ENCODE peak calls at places on chromosomes 6 and 20, in nine cellular contexts. I is COR-L47; L is activated CD4-positive, alpha-beta T cell treated with anti-CD3 and anti-CD28 coated beads, Interleukin-2, amount 50 U/mL, for 24 hours; F is uterus; Z is activated CD4-positive, CD25-positive, alpha-beta regulatory T cell; J is LHCN-M2; H is amniotic stem cell; Y is EH; X is HAP-1. Q is an unnamed sample.

GRCh38 chr6:34598725-34599124 is 42.6 kb upstream of the SPDEF start:
- DNase-seq in I (no peak), L (no peak), F (no peak), Z (no peak), J (no peak), H (no peak), Y (no peak), X (no peak), Q (no peak)

GRCh38 chr6:128415387-128415786 is 105.0 kb downstream of the PTPRK start:
- DNase-seq in I (no peak), L (no peak), F (no peak), Z (no peak), J (no peak), H (no peak), Y (peak), X (no peak), Q (no peak)

GRCh38 chr6:140554421-140554820 is 1180.0 kb upstream of the CITED2 start:
- DNase-seq in I (no peak), L (no peak), F (no peak), Z (no peak), J (no peak), H (no peak), Y (peak), X (no peak), Q (no peak)

GRCh38 chr20:53621482-53622246 is 28.0 kb upstream of the ZNF217 start:
- DNase-seq in I (no peak), L (no peak), F (peak), Z (no peak), J (peak), H (no peak), Y (peak), X (peak), Q (peak)

GRCh38 chr20:32553618-32554017 is 31.5 kb downstream of the NOL4L start:
- DNase-seq in I (no peak), L (no peak), F (no peak), Z (no peak), J (no peak), H (no peak), Y (no peak), X (no peak), Q (no peak)

GRCh38 chr6:166691199-166691598 is 64.1 kb upstream of the RPS6KA2 start:
- DNase-seq in I (no peak), L (no peak), F (peak), Z (no peak), J (peak), H (peak), Y (peak), X (no peak), Q (no peak)

GRCh38 chr20:17083738-17084137 is 143.1 kb upstream of the PCSK2 start:
- DNase-seq in I (no peak), L (no peak), F (no peak), Z (no peak), J (no peak), H (no peak), Y (no peak), X (no peak), Q (peak)

GRCh38 chr20:2301164-2301622 is 5.4 kb downstream of the TGM3 start:
- DNase-seq in I (no peak), L (no peak), F (peak), Z (no peak), J (peak), H (no peak), Y (peak), X (no peak), Q (peak)

GRCh38 chr20:11851646-11852045 is 66.0 kb upstream of the BTBD3 start:
- DNase-seq in I (no peak), L (no peak), F (no peak), Z (no peak), J (peak), H (no peak), Y (no peak), X (no peak), Q (no peak)

GRCh38 chr6:93848011-93848620 is 428.8 kb upstream of the EPHA7 start:
- DNase-seq in I (no peak), L (no peak), F (no peak), Z (no peak), J (peak), H (no peak), Y (no peak), X (peak), Q (no peak)

GRCh38 chr6:166001359-166001758 is 166.3 kb downstream of the TBXT start:
- DNase-seq in I (no peak), L (no peak), F (no peak), Z (no peak), J (no peak), H (no peak), Y (no peak), X (no peak), Q (no peak)